ENCODE peak calls at places on chromosomes 11 and 22, in seven cellular contexts. V is Panc1; O is stimulated activated CD4-positive, alpha-beta T cell treated with anti-CD3 and anti-CD28 coated beads, Interleukin-2, amount 100 ng/mL, for 48 hours; L is A673; A is GM20000; W is foreskin fibroblast; P is activated gamma-delta T cell treated with anti-CD3 and anti-CD28 coated beads, Interleukin-2, amount 50 U/mL, for 16 hours. N is an unnamed sample.

GRCh38 chr11:128210148-128210940 is 377.0 kb downstream of the ETS1 start:
- DNase-seq in P (no peak), W (peak), O (no peak), A (no peak), L (peak), V (peak), N (no peak)

GRCh38 chr11:75269367-75269660 is 28.7 kb downstream of the TPBGL start:
- DNase-seq in L (no peak), A (no peak), W (no peak), V (no peak), P (no peak), O (no peak), N (no peak)

GRCh38 chr22:48894804-48895250 is 932.8 kb downstream of the BRD1 start:
- DNase-seq in L (no peak), P (no peak), A (no peak), W (no peak), O (no peak), V (no peak), N (no peak)

GRCh38 chr11:67615455-67616430 is 9.0 kb downstream of the NDUFV1 start:
- DNase-seq in V (no peak), O (peak), L (peak), A (peak), W (no peak), P (no peak), N (peak)

GRCh38 chr11:21582791-21583190 is 610.1 kb upstream of the ANO5 start:
- DNase-seq in O (no peak), A (no peak), V (no peak), L (peak), P (no peak), W (no peak), N (no peak)

GRCh38 chr11:116686891-116687290 is 85.9 kb downstream of the BUD13 start:
- DNase-seq in P (no peak), V (no peak), L (no peak), A (peak), W (no peak), O (no peak), N (no peak)

GRCh38 chr11:35566885-35567284 is 41.5 kb upstream of the PAMR1 start:
- DNase-seq in O (no peak), P (no peak), L (no peak), W (no peak), V (no peak), A (no peak), N (no peak)

GRCh38 chr11:11510939-11511338 is 110.9 kb downstream of the GALNT18 start:
- DNase-seq in L (no peak), V (no peak), O (no peak), W (no peak), A (no peak), P (no peak), N (no peak)

GRCh38 chr11:35786188-35786587 is 123.6 kb downstream of the TRIM44 start:
- DNase-seq in V (no peak), W (no peak), O (no peak), P (no peak), A (no peak), L (no peak), N (peak)

GRCh38 chr11:67006029-67006884 is 16.7 kb upstream of the SYT12 start:
- DNase-seq in P (no peak), L (peak), A (no peak), W (no peak), V (no peak), O (peak), N (peak)

GRCh38 chr11:444397-445144 is 2.8 kb upstream of the ANO9 start:
- DNase-seq in W (no peak), P (no peak), L (no peak), A (no peak), V (no peak), O (no peak), N (peak)

GRCh38 chr11:74923125-74923524 is 25.8 kb downstream of the XRRA1 start:
- DNase-seq in O (no peak), V (no peak), W (no peak), L (no peak), A (no peak), P (no peak), N (no peak)

GRCh38 chr11:108586600-108586999 is 7.0 kb downstream of the EXPH5 start:
- DNase-seq in V (no peak), A (no peak), P (no peak), O (no peak), W (no peak), L (no peak), N (no peak)

GRCh38 chr11:94134651-94135512 is 6.2 kb downstream of the PANX1 start:
- DNase-seq in P (no peak), O (peak), W (peak), L (peak), V (peak), A (peak), N (peak)

GRCh38 chr11:57476883-57477506 is 16.7 kb downstream of the RTN4RL2 start:
- DNase-seq in L (no peak), A (peak), V (no peak), O (no peak), W (peak), P (no peak), N (peak)

GRCh38 chr11:128933481-128934178 is 9.0 kb downstream of the TP53AIP1 start:
- DNase-seq in V (no peak), A (no peak), L (no peak), O (no peak), W (no peak), P (no peak), N (no peak)

GRCh38 chr22:31680764-31681624 is 19.0 kb upstream of the PISD start:
- DNase-seq in P (no peak), L (no peak), W (peak), O (no peak), A (no peak), V (no peak), N (no peak)